ENCODE peak calls at places on chromosomes 6 and 20, in seven cellular contexts. One of them, this sample, is unnamed.
A peak's percentile ranks its signal among the peaks of the same experiment; 100 is the strongest.

GRCh38 chr6:169530762-169531143 is 171.1 kb downstream of the WDR27 start:
- DNase-seq in K562: no peak
- DNase-seq in H1: no peak
- DNase-seq in SK-N-SH: no peak
- DNase-seq in HCT116: no peak
- DNase-seq in GM12878: no peak
- DNase-seq in HepG2: no peak
- DNase-seq in this sample: no peak

GRCh38 chr6:169785566-169785965 is 34.1 kb downstream of the ERMARD start:
- DNase-seq in K562: no peak
- DNase-seq in H1: no peak
- DNase-seq in SK-N-SH: no peak
- DNase-seq in HCT116: no peak
- DNase-seq in GM12878: no peak
- DNase-seq in HepG2: no peak
- DNase-seq in this sample: no peak

GRCh38 chr20:36644032-36644712 is 1.8 kb downstream of the SLA2 start:
- DNase-seq in K562: no peak
- DNase-seq in H1: no peak
- DNase-seq in SK-N-SH: no peak
- DNase-seq in HCT116: no peak
- DNase-seq in GM12878: no peak
- DNase-seq in HepG2: no peak
- DNase-seq in this sample: no peak

GRCh38 chr20:23520185-23520584 is 29.3 kb downstream of the CST8 start:
- DNase-seq in K562: no peak
- DNase-seq in H1: no peak
- DNase-seq in SK-N-SH: no peak
- DNase-seq in HCT116: no peak
- DNase-seq in GM12878: no peak
- DNase-seq in HepG2: peak; percentile 41
- DNase-seq in this sample: no peak

GRCh38 chr6:12709116-12709515 is 7.5 kb upstream of the PHACTR1 start:
- DNase-seq in K562: no peak
- DNase-seq in H1: no peak
- DNase-seq in SK-N-SH: no peak
- DNase-seq in HCT116: no peak
- DNase-seq in GM12878: no peak
- DNase-seq in HepG2: no peak
- DNase-seq in this sample: no peak

GRCh38 chr6:4732691-4733315 is 43.4 kb upstream of the CDYL start:
- DNase-seq in K562: peak; percentile 33
- DNase-seq in H1: peak; percentile 64
- DNase-seq in SK-N-SH: peak; percentile 39
- DNase-seq in HCT116: peak; percentile 31
- DNase-seq in GM12878: no peak
- DNase-seq in HepG2: peak; percentile 24
- DNase-seq in this sample: peak; percentile 27

GRCh38 chr6:157613011-157613522 is 210.0 kb upstream of the SNX9 start:
- DNase-seq in K562: peak; percentile 62
- DNase-seq in H1: no peak
- DNase-seq in SK-N-SH: no peak
- DNase-seq in HCT116: peak; percentile 83
- DNase-seq in GM12878: no peak
- DNase-seq in HepG2: peak; percentile 63
- DNase-seq in this sample: peak; percentile 94

GRCh38 chr6:42742116-42742894 is 3.6 kb downstream of the TBCC start:
- DNase-seq in K562: peak; percentile 13
- DNase-seq in H1: no peak
- DNase-seq in SK-N-SH: peak; percentile 47
- DNase-seq in HCT116: no peak
- DNase-seq in GM12878: no peak
- DNase-seq in HepG2: no peak
- DNase-seq in this sample: no peak

GRCh38 chr6:137297887-137298286 is 78.7 kb upstream of the IFNGR1 start:
- DNase-seq in K562: no peak
- DNase-seq in H1: peak; percentile 66
- DNase-seq in SK-N-SH: no peak
- DNase-seq in HCT116: no peak
- DNase-seq in GM12878: no peak
- DNase-seq in HepG2: no peak
- DNase-seq in this sample: no peak

GRCh38 chr6:13629459-13630116 is 14.5 kb downstream of the NOL7 start:
- DNase-seq in K562: no peak
- DNase-seq in H1: no peak
- DNase-seq in SK-N-SH: no peak
- DNase-seq in HCT116: no peak
- DNase-seq in GM12878: no peak
- DNase-seq in HepG2: no peak
- DNase-seq in this sample: no peak

GRCh38 chr20:10671850-10672578 is 1.8 kb downstream of the JAG1 start:
- DNase-seq in K562: peak; percentile 32
- DNase-seq in H1: peak; percentile 61
- DNase-seq in SK-N-SH: peak; percentile 48
- DNase-seq in HCT116: no peak
- DNase-seq in GM12878: no peak
- DNase-seq in HepG2: no peak
- DNase-seq in this sample: no peak

GRCh38 chr20:59139998-59140397 is 23.6 kb upstream of the ZNF831 start:
- DNase-seq in K562: no peak
- DNase-seq in H1: no peak
- DNase-seq in SK-N-SH: no peak
- DNase-seq in HCT116: no peak
- DNase-seq in GM12878: no peak
- DNase-seq in HepG2: no peak
- DNase-seq in this sample: no peak

DNA sequence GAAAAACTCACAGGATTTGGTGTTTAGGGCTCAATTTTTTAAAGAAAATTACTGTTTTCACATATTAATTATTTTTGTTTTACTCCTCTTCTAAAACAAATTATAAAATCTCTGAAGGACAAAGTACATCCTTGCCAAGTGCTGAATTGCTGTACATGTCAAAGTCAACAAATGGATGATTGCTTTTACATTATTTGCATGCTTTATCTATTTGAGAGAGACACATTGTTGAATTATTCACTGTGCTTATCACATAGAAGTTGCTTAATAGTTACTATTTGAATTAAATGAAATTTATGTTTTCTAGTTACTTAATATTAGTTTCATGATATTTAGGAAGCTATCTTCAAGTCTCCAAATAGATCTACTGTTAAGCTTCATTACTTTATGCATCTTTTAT is 318.6 kb upstream of the PTCHD4 start:
- DNase-seq in K562: no peak
- DNase-seq in H1: no peak
- DNase-seq in SK-N-SH: no peak
- DNase-seq in HCT116: no peak
- DNase-seq in GM12878: no peak
- DNase-seq in HepG2: peak; percentile 15
- DNase-seq in this sample: no peak
- H3K4me3 ChIP-seq in K562: no peak overlapping the region
- H3K4me3 ChIP-seq in H1: no peak overlapping the region
- H3K4me3 ChIP-seq in SK-N-SH: no peak overlapping the region
- H3K4me3 ChIP-seq in HCT116: no peak overlapping the region
- H3K4me3 ChIP-seq in GM12878: no peak overlapping the region
- H3K4me3 ChIP-seq in HepG2: no peak overlapping the region
- H3K4me3 ChIP-seq in this sample: no peak overlapping the region

GRCh38 chr6:45442716-45443115 is 65.0 kb upstream of the SUPT3H start:
- DNase-seq in K562: no peak
- DNase-seq in H1: no peak
- DNase-seq in SK-N-SH: no peak
- DNase-seq in HCT116: no peak
- DNase-seq in GM12878: no peak
- DNase-seq in HepG2: no peak
- DNase-seq in this sample: no peak
- H3K4me1 ChIP-seq in K562: peaks cover 47% of the 10 kb centered on the region
- H3K4me1 ChIP-seq in H1: peaks cover 5% of the 10 kb centered on the region
- H3K4me1 ChIP-seq in SK-N-SH: no peaks in the 10 kb centered on the region
- H3K4me1 ChIP-seq in HCT116: peaks cover 51% of the 10 kb centered on the region
- H3K4me1 ChIP-seq in GM12878: no peaks in the 10 kb centered on the region
- H3K4me1 ChIP-seq in HepG2: peaks cover 17% of the 10 kb centered on the region
- H3K4me1 ChIP-seq in this sample: peaks cover 42% of the 10 kb centered on the region

GRCh38 chr6:33979750-33980149 is 166.1 kb downstream of the GRM4 start:
- DNase-seq in K562: no peak
- DNase-seq in H1: peak; percentile 31
- DNase-seq in SK-N-SH: peak; percentile 10
- DNase-seq in HCT116: no peak
- DNase-seq in GM12878: no peak
- DNase-seq in HepG2: no peak
- DNase-seq in this sample: no peak

GRCh38 chr6:33981421-33981820 is 164.5 kb downstream of the GRM4 start:
- DNase-seq in K562: no peak
- DNase-seq in H1: peak; percentile 22
- DNase-seq in SK-N-SH: peak; percentile 4
- DNase-seq in HCT116: no peak
- DNase-seq in GM12878: no peak
- DNase-seq in HepG2: no peak
- DNase-seq in this sample: no peak

GRCh38 chr6:33981861-33982260 is 164.0 kb downstream of the GRM4 start:
- DNase-seq in K562: no peak
- DNase-seq in H1: no peak
- DNase-seq in SK-N-SH: no peak
- DNase-seq in HCT116: no peak
- DNase-seq in GM12878: no peak
- DNase-seq in HepG2: no peak
- DNase-seq in this sample: no peak

GRCh38 chr6:33978593-33979150 is 167.2 kb downstream of the GRM4 start:
- DNase-seq in K562: no peak
- DNase-seq in H1: no peak
- DNase-seq in SK-N-SH: no peak
- DNase-seq in HCT116: no peak
- DNase-seq in GM12878: no peak
- DNase-seq in HepG2: no peak
- DNase-seq in this sample: no peak

GRCh38 chr6:33980176-33980805 is 165.6 kb downstream of the GRM4 start:
- DNase-seq in K562: no peak
- DNase-seq in H1: peak; percentile 43
- DNase-seq in SK-N-SH: peak; percentile 33
- DNase-seq in HCT116: no peak
- DNase-seq in GM12878: no peak
- DNase-seq in HepG2: no peak
- DNase-seq in this sample: no peak
- TF ChIP-seq SIN3A in K562: no peak
- TF ChIP-seq SIN3A in H1: no peak
- TF ChIP-seq SIN3A in SK-N-SH: no peak
- TF ChIP-seq SIN3A in HCT116: no peak
- TF ChIP-seq SIN3A in GM12878: no peak
- TF ChIP-seq SIN3A in HepG2: no peak
- TF ChIP-seq SIN3A in this sample: no peak

DNA sequence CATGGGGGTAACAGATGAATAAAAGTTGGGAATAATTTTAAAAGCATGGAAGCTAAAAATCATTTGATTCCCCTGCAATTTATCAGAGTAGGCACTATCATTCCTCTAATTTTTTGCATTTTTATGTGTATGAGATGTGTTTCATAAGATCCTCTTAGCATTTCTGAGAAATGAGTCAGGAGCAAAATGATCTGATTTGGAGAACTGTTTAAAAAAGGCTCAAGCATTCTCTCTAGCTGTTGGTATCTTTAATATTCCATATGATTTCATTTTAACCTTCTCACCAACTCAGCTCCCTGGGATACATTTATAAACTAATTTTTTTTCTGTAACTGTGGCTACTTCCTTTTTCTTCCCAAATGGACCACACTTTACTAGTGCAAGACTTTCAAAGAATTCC is 60.9 kb downstream of the MCHR2 start:
- DNase-seq in K562: no peak
- DNase-seq in H1: no peak
- DNase-seq in SK-N-SH: no peak
- DNase-seq in HCT116: no peak
- DNase-seq in GM12878: no peak
- DNase-seq in HepG2: no peak
- DNase-seq in this sample: no peak
- H3K4me3 ChIP-seq in K562: no peak overlapping the region
- H3K4me3 ChIP-seq in H1: no peak overlapping the region
- H3K4me3 ChIP-seq in SK-N-SH: no peak overlapping the region
- H3K4me3 ChIP-seq in HCT116: no peak overlapping the region
- H3K4me3 ChIP-seq in GM12878: no peak overlapping the region
- H3K4me3 ChIP-seq in HepG2: no peak overlapping the region
- H3K4me3 ChIP-seq in this sample: no peak overlapping the region

GRCh38 chr6:110404602-110405001 is 10.8 kb downstream of the DDO start:
- DNase-seq in K562: no peak
- DNase-seq in H1: no peak
- DNase-seq in SK-N-SH: no peak
- DNase-seq in HCT116: no peak
- DNase-seq in GM12878: no peak
- DNase-seq in HepG2: no peak
- DNase-seq in this sample: no peak
- H3K4me1 ChIP-seq in K562: peaks cover under 1% of the 10 kb centered on the region
- H3K4me1 ChIP-seq in H1: no peaks in the 10 kb centered on the region
- H3K4me1 ChIP-seq in SK-N-SH: peaks cover 5% of the 10 kb centered on the region
- H3K4me1 ChIP-seq in HCT116: no peaks in the 10 kb centered on the region
- H3K4me1 ChIP-seq in GM12878: no peaks in the 10 kb centered on the region
- H3K4me1 ChIP-seq in HepG2: no peaks in the 10 kb centered on the region
- H3K4me1 ChIP-seq in this sample: no peaks in the 10 kb centered on the region